ENCODE peak calls at places on chromosomes 13 and 19, in six cellular contexts. One of them, this sample, is unnamed.
A peak's percentile ranks its signal among the peaks of the same experiment; 100 is the strongest.

GRCh38 chr13:50587122-50587521 is 256.4 kb downstream of the DLEU7 start:
- DNase-seq in fibroblast of lung: no peak
- DNase-seq in suprapubic skin: no peak
- DNase-seq in testis: no peak
- DNase-seq in progenitor cell of endocrine pancreas: no peak
- DNase-seq in AG09309: no peak
- DNase-seq in this sample: no peak

GRCh38 chr13:79442706-79443105 is 36.7 kb upstream of the RBM26 start:
- DNase-seq in fibroblast of lung: no peak
- DNase-seq in suprapubic skin: no peak
- DNase-seq in testis: no peak
- DNase-seq in progenitor cell of endocrine pancreas: no peak
- DNase-seq in AG09309: no peak
- DNase-seq in this sample: no peak

GRCh38 chr19:18879579-18880373 is 16.2 kb downstream of the CERS1 start:
- DNase-seq in fibroblast of lung: no peak
- DNase-seq in suprapubic skin: peak; percentile 77
- DNase-seq in testis: peak; percentile 67
- DNase-seq in progenitor cell of endocrine pancreas: no peak
- DNase-seq in AG09309: no peak
- DNase-seq in this sample: no peak

GRCh38 chr19:56167064-56167578 is 8.7 kb upstream of the GALP start:
- DNase-seq in fibroblast of lung: no peak
- DNase-seq in suprapubic skin: no peak
- DNase-seq in testis: no peak
- DNase-seq in progenitor cell of endocrine pancreas: no peak
- DNase-seq in AG09309: no peak
- DNase-seq in this sample: no peak

GRCh38 chr13:112442483-112443090 is 66.4 kb downstream of the SPACA7 start:
- DNase-seq in fibroblast of lung: no peak
- DNase-seq in suprapubic skin: peak; percentile 56
- DNase-seq in testis: no peak
- DNase-seq in progenitor cell of endocrine pancreas: no peak
- DNase-seq in AG09309: no peak
- DNase-seq in this sample: no peak

GRCh38 chr19:13588953-13589833 is 82.9 kb upstream of the CACNA1A start:
- DNase-seq in fibroblast of lung: peak; percentile 29
- DNase-seq in suprapubic skin: peak; percentile 84
- DNase-seq in testis: peak; percentile 82
- DNase-seq in progenitor cell of endocrine pancreas: peak; percentile 88
- DNase-seq in AG09309: no peak
- DNase-seq in this sample: peak; percentile 82

GRCh38 chr13:30126903-30127428 is 180.4 kb downstream of the KATNAL1 start:
- DNase-seq in fibroblast of lung: peak; percentile 25
- DNase-seq in suprapubic skin: no peak
- DNase-seq in testis: no peak
- DNase-seq in progenitor cell of endocrine pancreas: no peak
- DNase-seq in AG09309: peak; percentile 50
- DNase-seq in this sample: no peak

GRCh38 chr13:97660488-97661086 is 226.6 kb downstream of the RAP2A start:
- DNase-seq in fibroblast of lung: no peak
- DNase-seq in suprapubic skin: no peak
- DNase-seq in testis: no peak
- DNase-seq in progenitor cell of endocrine pancreas: no peak
- DNase-seq in AG09309: no peak
- DNase-seq in this sample: no peak

GRCh38 chr13:113103646-113104045 is 1.9 kb upstream of the F7 start:
- DNase-seq in fibroblast of lung: no peak
- DNase-seq in suprapubic skin: no peak
- DNase-seq in testis: no peak
- DNase-seq in progenitor cell of endocrine pancreas: no peak
- DNase-seq in AG09309: no peak
- DNase-seq in this sample: no peak

GRCh38 chr13:103145476-103145875 is 79.3 kb upstream of the SLC10A2 start:
- DNase-seq in fibroblast of lung: no peak
- DNase-seq in suprapubic skin: no peak
- DNase-seq in testis: no peak
- DNase-seq in progenitor cell of endocrine pancreas: no peak
- DNase-seq in AG09309: no peak
- DNase-seq in this sample: no peak

GRCh38 chr19:7953060-7953459 is 9.6 kb upstream of the TIMM44 start:
- DNase-seq in fibroblast of lung: peak; percentile 41
- DNase-seq in suprapubic skin: no peak
- DNase-seq in testis: no peak
- DNase-seq in progenitor cell of endocrine pancreas: no peak
- DNase-seq in AG09309: no peak
- DNase-seq in this sample: no peak

GRCh38 chr19:20238025-20238623 is 71.1 kb downstream of the ZNF486 start:
- DNase-seq in fibroblast of lung: peak; percentile 86
- DNase-seq in suprapubic skin: peak; percentile 94
- DNase-seq in testis: peak; percentile 97
- DNase-seq in progenitor cell of endocrine pancreas: peak; percentile 76
- DNase-seq in AG09309: peak; percentile 41
- DNase-seq in this sample: peak; percentile 79

GRCh38 chr19:40744554-40745401 is 5.5 kb downstream of the ACTMAP start:
- DNase-seq in fibroblast of lung: no peak
- DNase-seq in suprapubic skin: no peak
- DNase-seq in testis: no peak
- DNase-seq in progenitor cell of endocrine pancreas: no peak
- DNase-seq in AG09309: no peak
- DNase-seq in this sample: no peak
- TF ChIP-seq CTCF in fibroblast of lung: no peak
- TF ChIP-seq CTCF in suprapubic skin: no peak
- TF ChIP-seq CTCF in testis: no peak
- TF ChIP-seq CTCF in progenitor cell of endocrine pancreas: peak; percentile 40
- TF ChIP-seq CTCF in AG09309: no peak
- TF ChIP-seq CTCF in this sample: no peak

GRCh38 chr19:57830071-57830602 is at the start of gene ZNF587B:
- DNase-seq in fibroblast of lung: peak; percentile 57
- DNase-seq in suprapubic skin: no peak
- DNase-seq in testis: peak; percentile 83
- DNase-seq in progenitor cell of endocrine pancreas: peak; percentile 78
- DNase-seq in AG09309: no peak
- DNase-seq in this sample: no peak
- TF ChIP-seq CTCF in fibroblast of lung: peak; percentile 31
- TF ChIP-seq CTCF in suprapubic skin: peak; percentile 26
- TF ChIP-seq CTCF in testis: no peak
- TF ChIP-seq CTCF in progenitor cell of endocrine pancreas: peak; percentile 62
- TF ChIP-seq CTCF in AG09309: peak; percentile 26
- TF ChIP-seq CTCF in this sample: no peak

GRCh38 chr13:51912511-51913225 is 50.9 kb downstream of the CCDC70 start:
- DNase-seq in fibroblast of lung: no peak
- DNase-seq in suprapubic skin: peak; percentile 38
- DNase-seq in testis: no peak
- DNase-seq in progenitor cell of endocrine pancreas: no peak
- DNase-seq in AG09309: no peak
- DNase-seq in this sample: no peak

GRCh38 chr13:51913421-51914136 is 51.8 kb downstream of the CCDC70 start:
- DNase-seq in fibroblast of lung: no peak
- DNase-seq in suprapubic skin: peak; percentile 24
- DNase-seq in testis: no peak
- DNase-seq in progenitor cell of endocrine pancreas: no peak
- DNase-seq in AG09309: no peak
- DNase-seq in this sample: no peak

GRCh38 chr13:51910508-51910907 is 48.7 kb downstream of the CCDC70 start:
- DNase-seq in fibroblast of lung: no peak
- DNase-seq in suprapubic skin: peak; percentile 53
- DNase-seq in testis: no peak
- DNase-seq in progenitor cell of endocrine pancreas: no peak
- DNase-seq in AG09309: no peak
- DNase-seq in this sample: no peak

GRCh38 chr13:51914137-51914493 is 52.3 kb downstream of the CCDC70 start:
- DNase-seq in fibroblast of lung: no peak
- DNase-seq in suprapubic skin: no peak
- DNase-seq in testis: no peak
- DNase-seq in progenitor cell of endocrine pancreas: no peak
- DNase-seq in AG09309: no peak
- DNase-seq in this sample: no peak

DNA sequence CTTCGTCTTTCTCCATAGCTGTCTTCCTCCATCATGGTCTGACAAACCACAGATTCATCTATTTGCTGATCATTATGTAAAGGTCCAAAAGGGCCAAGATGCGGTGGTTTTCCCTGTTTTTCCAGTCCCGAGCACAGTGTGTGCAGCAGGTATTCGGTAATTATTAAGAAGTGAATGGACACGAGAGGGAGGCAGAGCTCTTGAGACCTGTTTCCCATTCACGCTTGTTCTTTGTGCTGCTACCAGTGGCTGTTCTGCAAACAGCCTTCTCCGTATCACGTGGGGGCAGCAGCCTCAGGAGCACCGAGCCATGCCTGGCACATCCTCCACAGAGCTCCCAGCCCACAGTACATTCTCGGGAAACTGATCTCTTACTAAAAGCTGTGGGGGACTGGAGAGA is 50.3 kb downstream of the CCDC70 start:
- DNase-seq in fibroblast of lung: peak; percentile 18
- DNase-seq in suprapubic skin: peak; percentile 40
- DNase-seq in testis: peak; percentile 59
- DNase-seq in progenitor cell of endocrine pancreas: no peak
- DNase-seq in AG09309: no peak
- DNase-seq in this sample: no peak
- TF ChIP-seq CTCF in fibroblast of lung: no peak
- TF ChIP-seq CTCF in suprapubic skin: no peak
- TF ChIP-seq CTCF in testis: no peak
- TF ChIP-seq CTCF in progenitor cell of endocrine pancreas: peak; percentile 11
- TF ChIP-seq CTCF in AG09309: no peak
- TF ChIP-seq CTCF in this sample: no peak

GRCh38 chr13:82655518-82655855 is 1226.8 kb downstream of the SLITRK1 start:
- DNase-seq in fibroblast of lung: peak; percentile 40
- DNase-seq in suprapubic skin: no peak
- DNase-seq in testis: no peak
- DNase-seq in progenitor cell of endocrine pancreas: no peak
- DNase-seq in AG09309: no peak
- DNase-seq in this sample: no peak
- TF ChIP-seq CTCF in fibroblast of lung: no peak
- TF ChIP-seq CTCF in suprapubic skin: no peak
- TF ChIP-seq CTCF in testis: no peak
- TF ChIP-seq CTCF in progenitor cell of endocrine pancreas: no peak
- TF ChIP-seq CTCF in AG09309: no peak
- TF ChIP-seq CTCF in this sample: no peak

GRCh38 chr19:5225486-5226345 is 114.9 kb downstream of the PTPRS start:
- DNase-seq in fibroblast of lung: no peak
- DNase-seq in suprapubic skin: no peak
- DNase-seq in testis: no peak
- DNase-seq in progenitor cell of endocrine pancreas: peak; percentile 20
- DNase-seq in AG09309: no peak
- DNase-seq in this sample: no peak
- TF ChIP-seq CTCF in fibroblast of lung: peak; percentile 35
- TF ChIP-seq CTCF in suprapubic skin: no peak
- TF ChIP-seq CTCF in testis: no peak
- TF ChIP-seq CTCF in progenitor cell of endocrine pancreas: peak; percentile 50
- TF ChIP-seq CTCF in AG09309: peak; percentile 59
- TF ChIP-seq CTCF in this sample: no peak

DNA sequence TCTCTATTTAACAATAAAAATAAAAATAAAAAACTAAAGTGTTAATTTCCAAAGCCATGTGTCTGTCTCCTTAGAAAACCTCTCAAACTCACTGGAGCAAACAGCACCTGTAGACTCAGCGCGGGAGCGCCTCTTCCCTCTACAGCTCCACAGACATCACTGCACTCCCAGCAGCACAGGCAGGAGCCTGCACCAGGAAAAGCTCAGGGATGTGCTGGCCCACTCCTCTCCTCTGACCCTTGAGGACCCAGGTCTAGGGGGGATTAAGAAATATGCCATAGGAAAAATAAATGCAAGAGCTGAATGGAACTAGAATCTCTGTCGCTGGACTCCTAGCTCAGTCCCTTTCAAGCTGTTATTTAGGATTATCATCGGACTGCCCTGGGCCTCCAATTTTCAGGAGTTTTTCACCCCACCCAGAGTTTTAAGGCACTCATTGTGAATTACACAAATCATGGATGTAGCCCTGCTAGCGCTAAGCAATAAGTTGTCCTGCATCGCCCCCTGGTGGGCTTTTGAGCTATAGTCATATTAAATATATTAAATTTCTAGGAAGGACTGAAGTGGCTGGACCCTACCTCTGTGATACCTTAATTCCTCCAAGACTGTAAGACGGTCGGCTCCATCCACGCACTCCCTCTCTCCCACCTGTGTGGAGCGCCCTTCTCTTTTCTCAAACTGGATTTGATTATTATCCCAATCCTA is 333.9 kb downstream of the UQCRFS1 start:
- DNase-seq in fibroblast of lung: peak; percentile 38
- DNase-seq in suprapubic skin: no peak
- DNase-seq in testis: peak; percentile 87
- DNase-seq in progenitor cell of endocrine pancreas: peak; percentile 50
- DNase-seq in AG09309: peak; percentile 41
- DNase-seq in this sample: peak; percentile 18
- TF ChIP-seq CTCF in fibroblast of lung: peak; percentile 59
- TF ChIP-seq CTCF in suprapubic skin: peak; percentile 45
- TF ChIP-seq CTCF in testis: peak; percentile 73
- TF ChIP-seq CTCF in progenitor cell of endocrine pancreas: peak; percentile 90
- TF ChIP-seq CTCF in AG09309: peak; percentile 55
- TF ChIP-seq CTCF in this sample: no peak

DNA sequence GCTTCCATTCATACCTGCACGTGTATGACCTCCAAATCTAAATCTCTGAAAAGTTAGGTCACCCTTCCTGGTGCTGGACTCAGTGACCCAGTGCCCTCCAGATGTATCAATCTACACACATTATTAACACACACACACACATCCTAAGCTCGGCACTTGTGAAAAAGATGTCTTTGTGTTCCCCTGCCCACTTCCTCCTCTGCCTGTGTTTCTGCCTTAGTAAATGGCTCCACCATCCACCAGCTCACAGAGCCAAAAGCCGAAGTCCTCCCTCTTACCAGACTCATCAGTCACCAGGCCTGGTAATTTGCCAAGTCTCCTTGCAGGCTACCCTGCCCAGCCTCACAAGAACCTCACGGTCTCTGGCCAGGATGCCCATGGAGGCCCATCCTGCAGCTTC is 131.5 kb downstream of the SHISA2 start:
- DNase-seq in fibroblast of lung: no peak
- DNase-seq in suprapubic skin: no peak
- DNase-seq in testis: no peak
- DNase-seq in progenitor cell of endocrine pancreas: no peak
- DNase-seq in AG09309: no peak
- DNase-seq in this sample: no peak
- TF ChIP-seq CTCF in fibroblast of lung: no peak
- TF ChIP-seq CTCF in suprapubic skin: no peak
- TF ChIP-seq CTCF in testis: no peak
- TF ChIP-seq CTCF in progenitor cell of endocrine pancreas: no peak
- TF ChIP-seq CTCF in AG09309: no peak
- TF ChIP-seq CTCF in this sample: no peak